ENCODE peak calls at places on chromosomes 12 and 14, in eight cellular contexts. M is thoracic aorta, F is left lung, B is H9, X is GM12864, G is WERI-Rb-1, V is body of pancreas, J is hepatocyte. W is an unnamed sample.

GRCh38 chr14:55711171-55711811 is 131.3 kb downstream of the KTN1 start:
- DNase-seq in M (no peak), V (no peak), F (no peak), B (no peak), G (no peak), X (no peak), J (no peak), W (no peak)

GRCh38 chr14:104681689-104682074 is 7.7 kb upstream of the INF2 start:
- DNase-seq in X (no peak), G (peak), V (peak), J (peak), M (peak), B (peak), F (peak), W (no peak)

GRCh38 chr12:123363743-123364531 is 710 bp downstream of the SBNO1 start:
- DNase-seq in B (peak), G (peak), J (no peak), M (no peak), V (peak), F (peak), X (no peak), W (peak)

GRCh38 chr12:93950321-93950720 is 198.1 kb upstream of the PLXNC1 start:
- DNase-seq in J (no peak), X (no peak), G (no peak), M (no peak), V (no peak), F (no peak), B (no peak), W (no peak)

GRCh38 chr14:99688629-99689028 is 4.5 kb downstream of the CYP46A1 start:
- DNase-seq in X (no peak), V (no peak), J (no peak), M (no peak), G (no peak), F (no peak), B (no peak), W (no peak)

GRCh38 chr12:79360936-79361335 is 329.8 kb downstream of the PAWR start:
- DNase-seq in V (no peak), G (no peak), M (no peak), B (no peak), X (no peak), F (no peak), J (no peak), W (no peak)

GRCh38 chr12:25670076-25671055 is 117.3 kb upstream of the LMNTD1 start:
- DNase-seq in M (no peak), G (no peak), V (no peak), X (no peak), B (no peak), F (no peak), J (no peak), W (no peak)

GRCh38 chr12:21248679-21249078 is 86.0 kb downstream of the SLCO1A2 start:
- DNase-seq in G (no peak), B (no peak), V (no peak), M (no peak), X (no peak), J (peak), F (no peak), W (no peak)

DNA sequence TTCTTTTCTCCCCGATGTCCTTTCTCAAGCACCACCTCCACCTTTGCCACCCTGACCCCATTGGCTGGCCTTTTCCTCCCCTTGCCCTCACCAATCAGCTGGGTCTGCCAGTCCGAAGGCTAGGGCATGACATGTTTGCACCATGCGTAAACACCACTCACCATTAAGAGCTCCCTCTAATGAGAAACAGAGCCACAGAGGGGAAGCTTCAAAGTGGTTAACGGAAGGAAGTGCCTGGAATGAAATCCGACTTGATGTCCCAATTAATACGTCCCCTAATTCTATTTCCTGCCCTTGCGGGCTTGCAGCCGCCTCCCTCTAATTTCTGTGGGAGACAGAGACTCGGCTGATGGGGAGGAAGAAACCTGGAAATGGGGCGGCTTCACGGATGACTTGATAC is 318.5 kb upstream of the TBX3 start:
- DNase-seq in V (no peak), B (no peak), J (no peak), M (no peak), F (no peak), G (no peak), X (no peak), W (no peak)
- TF ChIP-seq CTCF in V (no peak), B (no peak), J (no peak), M (no peak), F (no peak), G (no peak), X (no peak), W (no peak)

GRCh38 chr14:29712586-29712985 is 215.1 kb downstream of the PRKD1 start:
- DNase-seq in M (no peak), F (no peak), V (no peak), X (no peak), B (no peak), J (no peak), G (no peak), W (no peak)

GRCh38 chr14:29710015-29710414 is 217.6 kb downstream of the PRKD1 start:
- DNase-seq in B (no peak), J (no peak), F (no peak), X (no peak), V (no peak), G (no peak), M (no peak), W (no peak)

GRCh38 chr14:29706700-29707099 is 220.9 kb downstream of the PRKD1 start:
- DNase-seq in F (no peak), X (no peak), G (no peak), J (no peak), M (no peak), V (no peak), B (no peak), W (no peak)

GRCh38 chr14:29705801-29706200 is 221.8 kb downstream of the PRKD1 start:
- DNase-seq in F (no peak), J (no peak), G (no peak), X (no peak), B (no peak), M (no peak), V (no peak), W (no peak)

DNA sequence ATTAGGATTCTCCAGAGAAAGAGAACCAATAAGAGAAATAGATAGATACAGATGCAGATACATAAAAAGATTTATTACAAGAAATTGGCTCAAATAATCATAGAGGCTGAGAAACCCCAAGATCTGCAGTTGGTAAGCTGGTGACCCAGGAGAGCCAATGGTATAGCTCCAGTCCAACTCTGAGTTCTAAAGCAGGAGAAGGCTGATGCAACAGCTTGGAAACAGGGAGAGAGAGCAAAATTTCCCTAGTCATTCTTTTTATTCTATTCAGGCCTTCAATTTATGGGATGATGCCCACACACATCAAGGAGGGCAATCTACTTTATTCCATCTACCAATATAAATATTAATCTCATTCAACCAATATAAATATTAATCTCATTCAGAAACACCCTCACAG is 218.2 kb downstream of the PRKD1 start:
- DNase-seq in G (no peak), F (no peak), M (no peak), B (no peak), V (no peak), X (no peak), J (no peak), W (no peak)
- TF ChIP-seq CTCF in G (no peak), F (no peak), M (no peak), B (no peak), V (no peak), X (no peak), J (no peak), W (no peak)

GRCh38 chr12:4287325-4288290 is 14.0 kb downstream of the CCND2 start:
- DNase-seq in V (no peak), X (no peak), J (no peak), G (no peak), M (no peak), B (no peak), F (no peak), W (no peak)

GRCh38 chr12:4285070-4285469 is 11.5 kb downstream of the CCND2 start:
- DNase-seq in V (no peak), F (no peak), X (no peak), B (no peak), M (no peak), G (no peak), J (no peak), W (no peak)

GRCh38 chr12:4286771-4287317 is 13.3 kb downstream of the CCND2 start:
- DNase-seq in F (no peak), V (no peak), X (no peak), J (no peak), G (no peak), B (no peak), M (no peak), W (no peak)

GRCh38 chr12:4284306-4284705 is 10.7 kb downstream of the CCND2 start:
- DNase-seq in V (no peak), J (no peak), B (no peak), M (no peak), F (no peak), X (no peak), G (no peak), W (no peak)

GRCh38 chr12:4286228-4286627 is 12.7 kb downstream of the CCND2 start:
- DNase-seq in F (no peak), G (no peak), V (no peak), B (no peak), X (no peak), M (no peak), J (peak), W (no peak)
- TF ChIP-seq CTCF in F (no peak), G (peak), V (no peak), B (peak), X (no peak), M (no peak), J (no peak), W (no peak)

GRCh38 chr12:57475271-57476161 is 4.2 kb downstream of the ARHGAP9 start:
- DNase-seq in J (peak), B (peak), V (peak), X (no peak), F (peak), G (no peak), M (no peak), W (no peak)

GRCh38 chr12:57477710-57478681 is 1.7 kb downstream of the ARHGAP9 start:
- DNase-seq in M (no peak), F (no peak), B (no peak), G (no peak), J (no peak), V (no peak), X (no peak), W (peak)

GRCh38 chr12:57476993-57477709 is 2.5 kb downstream of the ARHGAP9 start:
- DNase-seq in M (no peak), B (no peak), J (no peak), V (no peak), F (no peak), X (no peak), G (no peak), W (no peak)

GRCh38 chr12:57474862-57475261 is 4.8 kb downstream of the ARHGAP9 start:
- DNase-seq in J (no peak), V (no peak), X (no peak), G (no peak), B (no peak), F (no peak), M (no peak), W (no peak)

DNA sequence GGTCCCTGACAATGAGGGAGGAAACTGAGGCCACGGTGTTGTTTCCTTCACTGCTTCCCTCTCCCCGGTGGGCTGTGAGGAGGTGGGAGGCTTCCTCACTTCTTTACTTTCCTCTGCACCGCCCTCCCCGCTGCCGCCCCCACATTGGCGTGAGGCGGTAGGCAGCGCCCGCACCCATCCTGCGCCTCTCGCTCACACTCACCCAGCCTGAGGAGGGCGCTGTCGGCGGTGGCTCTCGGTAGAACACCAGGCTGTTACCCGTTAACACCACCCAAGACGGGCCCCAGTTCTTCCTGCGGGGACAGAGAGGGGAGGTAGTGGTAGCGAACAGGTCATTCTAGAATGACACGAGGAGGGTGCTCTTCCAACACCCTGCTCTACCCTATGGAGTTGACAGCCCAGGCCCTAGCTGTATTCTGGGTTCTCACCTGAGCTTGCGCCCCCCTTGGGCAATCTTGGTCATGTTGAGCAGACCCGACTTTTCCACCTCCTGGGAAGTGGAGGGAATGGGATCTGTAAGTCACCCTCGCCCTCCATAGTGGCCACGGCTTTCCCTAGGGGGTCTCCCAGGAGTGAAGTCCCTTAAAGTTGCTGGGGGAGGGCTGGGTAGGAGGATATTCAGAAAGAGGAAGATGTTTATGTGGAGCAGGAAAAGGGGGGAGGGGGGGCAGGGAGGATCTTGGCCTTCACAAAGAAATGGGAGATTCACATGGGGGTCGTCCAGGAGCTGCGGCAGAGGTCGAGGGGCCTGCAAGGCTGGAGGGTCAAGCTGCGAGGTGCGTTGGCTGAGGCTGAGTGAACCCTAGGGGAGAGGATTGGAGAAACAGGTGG is 3.3 kb downstream of the ARHGAP9 start:
- DNase-seq in V (no peak), X (no peak), G (no peak), J (no peak), M (no peak), F (peak), B (peak), W (peak)
- TF ChIP-seq CTCF in V (no peak), X (peak), G (no peak), J (no peak), M (peak), F (peak), B (peak), W (peak)

DNA sequence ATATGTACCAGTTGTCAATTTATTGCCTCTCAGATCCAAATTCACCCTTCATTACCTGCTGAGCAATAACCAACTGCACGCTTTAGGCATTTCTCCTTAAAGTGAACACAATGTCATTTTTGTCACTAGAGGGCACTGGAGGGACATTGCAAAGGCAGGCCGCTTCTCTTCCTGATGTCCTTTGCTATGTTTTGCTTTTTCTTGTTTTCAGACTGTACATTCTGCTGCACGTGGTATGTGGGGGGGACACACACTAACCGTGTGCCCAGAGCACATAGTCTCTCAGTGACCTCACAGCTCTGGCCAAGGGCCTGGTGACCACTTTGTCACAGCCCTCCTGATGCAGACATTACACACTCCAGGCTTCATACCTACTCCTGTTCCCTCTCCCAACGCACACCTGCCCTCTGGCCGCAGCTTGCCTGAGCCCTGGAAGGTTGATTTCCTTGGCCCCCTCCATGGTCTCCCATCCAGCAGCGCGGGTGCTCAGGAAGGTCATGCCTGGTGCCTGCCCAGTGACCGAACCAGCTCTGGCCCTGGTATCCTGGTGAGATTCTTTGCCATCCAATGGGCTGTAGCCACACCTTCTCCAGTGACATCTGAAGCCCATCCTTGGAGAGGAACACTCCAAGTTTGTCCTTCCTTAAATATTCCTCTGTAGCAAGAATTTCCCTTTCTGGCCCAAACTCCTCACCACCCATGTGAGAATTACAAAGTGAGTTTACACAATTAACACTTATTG is 39.9 kb downstream of the MYO1H start:
- DNase-seq in X (no peak), J (peak), B (peak), G (peak), F (no peak), V (peak), M (no peak), W (no peak)
- TF ChIP-seq CTCF in X (peak), J (peak), B (peak), G (peak), F (peak), V (no peak), M (no peak), W (no peak)

GRCh38 chr12:113805673-113806072 is 160.5 kb downstream of the RBM19 start:
- DNase-seq in X (no peak), M (no peak), F (no peak), V (no peak), J (no peak), B (no peak), G (no peak), W (no peak)
- TF ChIP-seq CTCF in X (no peak), M (no peak), F (no peak), V (no peak), J (no peak), B (no peak), G (no peak), W (no peak)

DNA sequence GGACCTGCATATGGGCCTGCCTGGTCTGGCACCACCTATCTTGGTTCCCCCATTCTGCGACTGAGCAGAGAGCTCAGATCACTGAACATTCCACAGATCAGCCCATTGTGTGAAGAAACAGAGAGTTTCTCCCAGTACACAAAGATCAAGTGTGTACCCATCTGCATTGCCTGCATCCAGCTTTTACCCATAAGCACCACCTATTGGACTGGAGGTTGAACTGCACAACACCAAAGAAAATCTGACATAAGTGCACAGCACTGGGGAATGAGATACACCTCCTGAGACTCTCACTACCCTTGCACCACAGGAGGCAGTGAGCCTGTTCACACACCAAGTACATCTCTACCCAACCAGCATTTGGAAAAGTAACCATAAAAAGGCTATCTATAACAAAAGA is 362.6 kb upstream of the CLEC14A start:
- DNase-seq in V (no peak), B (no peak), X (no peak), G (no peak), M (no peak), F (no peak), J (no peak), W (no peak)
- TF ChIP-seq CTCF in V (no peak), B (peak), X (peak), G (peak), M (no peak), F (no peak), J (no peak), W (no peak)

DNA sequence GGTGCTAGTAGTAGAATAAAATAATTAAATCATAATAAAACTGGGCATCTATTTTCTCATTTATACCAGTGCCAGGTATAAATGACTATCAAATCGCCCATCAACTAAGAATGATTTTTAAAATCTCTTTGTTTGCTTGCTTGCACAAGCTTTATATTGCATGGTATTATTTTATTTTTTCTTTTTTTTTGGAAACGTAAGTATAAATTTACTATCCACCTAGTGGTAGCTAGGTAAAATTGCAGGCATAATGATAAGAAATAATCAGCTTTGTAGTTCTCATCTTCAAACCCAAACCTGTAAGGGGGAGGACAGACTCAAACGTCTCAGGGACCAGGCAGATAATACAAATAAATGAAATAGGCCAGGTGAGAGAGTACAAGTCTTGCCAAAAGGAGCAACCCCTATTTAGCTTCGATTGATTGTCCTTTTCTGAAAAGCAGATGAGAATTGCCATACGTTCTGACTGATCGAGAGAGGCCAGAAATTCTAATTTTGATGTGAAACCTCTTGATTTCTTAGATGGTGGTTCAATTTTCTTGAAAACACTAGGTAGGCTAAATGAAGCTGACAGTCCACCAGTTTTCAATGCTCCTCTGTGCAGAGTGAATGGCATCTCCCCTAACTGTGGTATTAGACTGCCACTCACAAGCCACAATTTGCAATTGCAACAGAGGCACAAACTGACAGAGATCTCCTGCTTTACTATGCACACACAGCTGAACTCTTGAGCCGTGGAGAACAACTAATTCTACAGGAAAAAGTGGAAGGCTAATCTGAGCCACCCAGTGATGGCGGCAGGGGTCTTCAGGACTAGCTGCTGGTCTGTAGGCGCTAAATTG is 189.3 kb downstream of the DACT1 start:
- DNase-seq in V (no peak), J (no peak), X (no peak), F (no peak), M (no peak), B (no peak), G (no peak), W (no peak)
- TF ChIP-seq CTCF in V (no peak), J (peak), X (peak), F (peak), M (peak), B (peak), G (no peak), W (no peak)

GRCh38 chr14:74491952-74492351 is 1.2 kb downstream of the NPC2 start:
- DNase-seq in X (peak), M (no peak), V (no peak), J (peak), B (no peak), G (no peak), F (no peak), W (no peak)
- TF ChIP-seq CTCF in X (peak), M (peak), V (no peak), J (peak), B (peak), G (no peak), F (no peak), W (no peak)

DNA sequence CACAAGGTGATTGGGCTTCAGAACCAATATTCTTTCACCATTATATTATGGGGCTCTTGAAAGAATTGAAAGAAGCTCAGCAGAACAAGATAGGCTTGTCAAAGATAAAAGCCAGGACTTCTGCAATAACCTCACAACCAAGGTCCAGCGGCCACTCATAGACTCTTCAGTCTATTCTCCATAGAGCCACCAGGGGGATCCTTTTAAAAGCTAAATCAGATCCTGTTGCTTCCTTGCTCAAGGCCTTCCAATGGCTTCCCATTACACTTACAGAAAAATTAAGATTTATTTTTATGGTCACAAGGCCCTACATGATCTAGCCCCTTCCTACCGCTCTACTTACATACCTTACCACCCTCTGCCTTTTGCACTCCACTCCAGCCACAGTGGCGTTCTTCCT is 169.6 kb downstream of the C12orf42 start:
- DNase-seq in J (peak), F (no peak), M (no peak), G (peak), X (no peak), B (peak), V (no peak), W (no peak)
- TF ChIP-seq CTCF in J (peak), F (no peak), M (no peak), G (peak), X (peak), B (peak), V (no peak), W (no peak)

W was measured in CD4-positive, alpha-beta T cell.